ENCODE peak calls at places on chromosomes 1 and 21, in nine cellular contexts. One of them, this sample, is unnamed.

GRCh38 chr1:167491586-167492408 is 26.5 kb downstream of the CD247 start:
- DNase-seq in stomach: no peak
- DNase-seq in ovary: no peak
- DNase-seq in upper lobe of right lung: no peak
- DNase-seq in fibroblast of lung: no peak
- DNase-seq in transverse colon: no peak
- DNase-seq in brain microvascular endothelial cell: no peak
- DNase-seq in prostate gland: no peak
- DNase-seq in mammary epithelial cell: no peak
- DNase-seq in this sample: peak; percentile 19

GRCh38 chr1:162710349-162710748 is 78.1 kb downstream of the DDR2 start:
- DNase-seq in mammary epithelial cell: no peak
- DNase-seq in upper lobe of right lung: no peak
- DNase-seq in transverse colon: no peak
- DNase-seq in brain microvascular endothelial cell: no peak
- DNase-seq in ovary: no peak
- DNase-seq in stomach: no peak
- DNase-seq in fibroblast of lung: no peak
- DNase-seq in prostate gland: no peak
- DNase-seq in this sample: peak; percentile 18

GRCh38 chr1:155962599-155963211 is 15.6 kb downstream of the ARHGEF2 start:
- DNase-seq in ovary: no peak
- DNase-seq in stomach: peak; percentile 62
- DNase-seq in prostate gland: no peak
- DNase-seq in brain microvascular endothelial cell: no peak
- DNase-seq in fibroblast of lung: peak; percentile 73
- DNase-seq in mammary epithelial cell: peak; percentile 47
- DNase-seq in upper lobe of right lung: no peak
- DNase-seq in transverse colon: peak; percentile 38
- DNase-seq in this sample: peak; percentile 34

GRCh38 chr1:117284408-117285215 is 73.9 kb upstream of the VTCN1 start:
- DNase-seq in mammary epithelial cell: peak; percentile 55
- DNase-seq in transverse colon: no peak
- DNase-seq in stomach: no peak
- DNase-seq in upper lobe of right lung: no peak
- DNase-seq in brain microvascular endothelial cell: peak; percentile 33
- DNase-seq in prostate gland: peak; percentile 24
- DNase-seq in ovary: no peak
- DNase-seq in fibroblast of lung: peak; percentile 72
- DNase-seq in this sample: peak; percentile 72

GRCh38 chr1:212665241-212666115 is 34.2 kb downstream of the BATF3 start:
- DNase-seq in ovary: peak; percentile 80
- DNase-seq in stomach: peak; percentile 83
- DNase-seq in transverse colon: peak; percentile 84
- DNase-seq in prostate gland: peak; percentile 70
- DNase-seq in mammary epithelial cell: peak; percentile 56
- DNase-seq in fibroblast of lung: peak; percentile 76
- DNase-seq in brain microvascular endothelial cell: peak; percentile 76
- DNase-seq in upper lobe of right lung: peak; percentile 93
- DNase-seq in this sample: peak; percentile 55

GRCh38 chr1:15508700-15509487 is 15.1 kb downstream of the CASP9 start:
- DNase-seq in ovary: no peak
- DNase-seq in upper lobe of right lung: no peak
- DNase-seq in stomach: peak; percentile 19
- DNase-seq in prostate gland: no peak
- DNase-seq in brain microvascular endothelial cell: no peak
- DNase-seq in transverse colon: no peak
- DNase-seq in fibroblast of lung: no peak
- DNase-seq in mammary epithelial cell: no peak
- DNase-seq in this sample: no peak

GRCh38 chr1:42176902-42177519 is 12.5 kb upstream of the GUCA2A start:
- DNase-seq in mammary epithelial cell: peak; percentile 39
- DNase-seq in brain microvascular endothelial cell: peak; percentile 29
- DNase-seq in fibroblast of lung: peak; percentile 50
- DNase-seq in ovary: no peak
- DNase-seq in upper lobe of right lung: peak; percentile 54
- DNase-seq in prostate gland: peak; percentile 55
- DNase-seq in transverse colon: no peak
- DNase-seq in stomach: no peak
- DNase-seq in this sample: peak; percentile 65

GRCh38 chr21:42560517-42561179 is 47.0 kb downstream of the SLC37A1 start:
- DNase-seq in fibroblast of lung: no peak
- DNase-seq in upper lobe of right lung: peak; percentile 23
- DNase-seq in stomach: no peak
- DNase-seq in ovary: peak; percentile 8
- DNase-seq in transverse colon: peak; percentile 2
- DNase-seq in prostate gland: no peak
- DNase-seq in mammary epithelial cell: no peak
- DNase-seq in brain microvascular endothelial cell: no peak
- DNase-seq in this sample: no peak

GRCh38 chr1:61887921-61888564 is 145.8 kb downstream of the PATJ start:
- DNase-seq in fibroblast of lung: peak; percentile 7
- DNase-seq in mammary epithelial cell: no peak
- DNase-seq in ovary: no peak
- DNase-seq in transverse colon: no peak
- DNase-seq in brain microvascular endothelial cell: no peak
- DNase-seq in upper lobe of right lung: no peak
- DNase-seq in prostate gland: no peak
- DNase-seq in stomach: no peak
- DNase-seq in this sample: no peak

GRCh38 chr1:235199441-235199840 is 38.4 kb upstream of the RBM34 start:
- DNase-seq in stomach: no peak
- DNase-seq in upper lobe of right lung: no peak
- DNase-seq in mammary epithelial cell: peak; percentile 13
- DNase-seq in prostate gland: no peak
- DNase-seq in transverse colon: no peak
- DNase-seq in brain microvascular endothelial cell: peak; percentile 47
- DNase-seq in ovary: no peak
- DNase-seq in fibroblast of lung: peak; percentile 42
- DNase-seq in this sample: peak; percentile 18

GRCh38 chr1:66253330-66253921 is 280.5 kb upstream of the SGIP1 start:
- DNase-seq in transverse colon: no peak
- DNase-seq in stomach: no peak
- DNase-seq in prostate gland: peak; percentile 41
- DNase-seq in upper lobe of right lung: no peak
- DNase-seq in mammary epithelial cell: peak; percentile 76
- DNase-seq in fibroblast of lung: peak; percentile 64
- DNase-seq in brain microvascular endothelial cell: peak; percentile 63
- DNase-seq in ovary: no peak
- DNase-seq in this sample: peak; percentile 76

GRCh38 chr1:23645338-23645737 is 46.3 kb upstream of the RPL11 start:
- DNase-seq in brain microvascular endothelial cell: no peak
- DNase-seq in prostate gland: no peak
- DNase-seq in ovary: no peak
- DNase-seq in mammary epithelial cell: no peak
- DNase-seq in stomach: no peak
- DNase-seq in upper lobe of right lung: no peak
- DNase-seq in transverse colon: no peak
- DNase-seq in fibroblast of lung: no peak
- DNase-seq in this sample: no peak

GRCh38 chr1:48684381-48684780 is 92.3 kb downstream of the BEND5 start:
- DNase-seq in brain microvascular endothelial cell: no peak
- DNase-seq in fibroblast of lung: no peak
- DNase-seq in upper lobe of right lung: no peak
- DNase-seq in mammary epithelial cell: no peak
- DNase-seq in prostate gland: no peak
- DNase-seq in transverse colon: no peak
- DNase-seq in ovary: no peak
- DNase-seq in stomach: no peak
- DNase-seq in this sample: no peak

GRCh38 chr1:48687271-48688045 is 89.2 kb downstream of the BEND5 start:
- DNase-seq in brain microvascular endothelial cell: no peak
- DNase-seq in mammary epithelial cell: no peak
- DNase-seq in upper lobe of right lung: no peak
- DNase-seq in ovary: no peak
- DNase-seq in prostate gland: no peak
- DNase-seq in stomach: no peak
- DNase-seq in fibroblast of lung: no peak
- DNase-seq in transverse colon: no peak
- DNase-seq in this sample: peak; percentile 36

GRCh38 chr1:48691429-48692001 is 85.2 kb downstream of the BEND5 start:
- DNase-seq in stomach: no peak
- DNase-seq in ovary: no peak
- DNase-seq in fibroblast of lung: peak; percentile 48
- DNase-seq in brain microvascular endothelial cell: no peak
- DNase-seq in upper lobe of right lung: no peak
- DNase-seq in transverse colon: no peak
- DNase-seq in prostate gland: no peak
- DNase-seq in mammary epithelial cell: no peak
- DNase-seq in this sample: no peak

GRCh38 chr1:48686159-48686558 is 90.5 kb downstream of the BEND5 start:
- DNase-seq in fibroblast of lung: no peak
- DNase-seq in upper lobe of right lung: no peak
- DNase-seq in brain microvascular endothelial cell: no peak
- DNase-seq in prostate gland: no peak
- DNase-seq in stomach: no peak
- DNase-seq in ovary: no peak
- DNase-seq in mammary epithelial cell: no peak
- DNase-seq in transverse colon: no peak
- DNase-seq in this sample: no peak

GRCh38 chr1:48688102-48688760 is 88.5 kb downstream of the BEND5 start:
- DNase-seq in prostate gland: no peak
- DNase-seq in stomach: no peak
- DNase-seq in ovary: no peak
- DNase-seq in transverse colon: no peak
- DNase-seq in upper lobe of right lung: no peak
- DNase-seq in mammary epithelial cell: no peak
- DNase-seq in fibroblast of lung: no peak
- DNase-seq in brain microvascular endothelial cell: no peak
- DNase-seq in this sample: no peak
- TF ChIP-seq CTCF in prostate gland: no peak
- TF ChIP-seq CTCF in stomach: no peak
- TF ChIP-seq CTCF in ovary: no peak
- TF ChIP-seq CTCF in transverse colon: no peak
- TF ChIP-seq CTCF in upper lobe of right lung: no peak
- TF ChIP-seq CTCF in mammary epithelial cell: no peak
- TF ChIP-seq CTCF in fibroblast of lung: peak; percentile 40
- TF ChIP-seq CTCF in brain microvascular endothelial cell: peak; percentile 61
- TF ChIP-seq CTCF in this sample: peak; percentile 13

GRCh38 chr1:207333620-207334019 is 12.1 kb downstream of the CD55 start:
- DNase-seq in transverse colon: no peak
- DNase-seq in stomach: no peak
- DNase-seq in fibroblast of lung: no peak
- DNase-seq in mammary epithelial cell: no peak
- DNase-seq in prostate gland: no peak
- DNase-seq in ovary: no peak
- DNase-seq in upper lobe of right lung: no peak
- DNase-seq in brain microvascular endothelial cell: no peak
- DNase-seq in this sample: no peak

GRCh38 chr1:207329469-207329868 is 8.0 kb downstream of the CD55 start:
- DNase-seq in transverse colon: no peak
- DNase-seq in ovary: no peak
- DNase-seq in mammary epithelial cell: no peak
- DNase-seq in prostate gland: no peak
- DNase-seq in fibroblast of lung: no peak
- DNase-seq in upper lobe of right lung: no peak
- DNase-seq in brain microvascular endothelial cell: no peak
- DNase-seq in stomach: no peak
- DNase-seq in this sample: no peak

GRCh38 chr1:207327994-207328393 is 6.5 kb downstream of the CD55 start:
- DNase-seq in transverse colon: no peak
- DNase-seq in prostate gland: no peak
- DNase-seq in brain microvascular endothelial cell: no peak
- DNase-seq in stomach: no peak
- DNase-seq in fibroblast of lung: peak; percentile 77
- DNase-seq in ovary: no peak
- DNase-seq in upper lobe of right lung: no peak
- DNase-seq in mammary epithelial cell: peak; percentile 55
- DNase-seq in this sample: peak; percentile 68

GRCh38 chr1:207323425-207323976 is 2.0 kb downstream of the CD55 start:
- DNase-seq in fibroblast of lung: no peak
- DNase-seq in stomach: no peak
- DNase-seq in mammary epithelial cell: no peak
- DNase-seq in prostate gland: no peak
- DNase-seq in ovary: no peak
- DNase-seq in brain microvascular endothelial cell: no peak
- DNase-seq in transverse colon: no peak
- DNase-seq in upper lobe of right lung: no peak
- DNase-seq in this sample: no peak

DNA sequence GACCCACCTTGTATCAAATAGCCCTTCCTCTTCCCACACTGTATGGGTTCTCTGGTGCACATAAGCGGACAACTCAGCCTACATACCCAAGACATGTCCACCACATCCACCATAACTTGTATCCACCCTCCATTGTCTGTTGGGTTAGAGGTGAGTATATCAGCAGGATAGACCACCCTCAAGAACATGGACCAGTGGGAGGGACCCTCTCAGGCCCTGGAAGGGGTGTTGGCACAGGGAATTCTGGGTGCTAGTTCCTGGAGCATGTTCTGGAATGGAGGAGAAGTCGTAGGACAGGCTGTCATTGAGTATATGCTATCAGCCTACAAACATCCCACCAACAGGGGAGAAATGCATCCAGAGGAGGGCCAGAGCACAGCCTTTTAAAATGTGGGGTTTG is 7.4 kb downstream of the CD55 start:
- DNase-seq in brain microvascular endothelial cell: no peak
- DNase-seq in upper lobe of right lung: no peak
- DNase-seq in prostate gland: no peak
- DNase-seq in transverse colon: no peak
- DNase-seq in mammary epithelial cell: no peak
- DNase-seq in ovary: no peak
- DNase-seq in fibroblast of lung: no peak
- DNase-seq in stomach: no peak
- DNase-seq in this sample: no peak
- H3K4me3 ChIP-seq in brain microvascular endothelial cell: no peak overlapping the region
- H3K4me3 ChIP-seq in upper lobe of right lung: no peak overlapping the region
- H3K4me3 ChIP-seq in prostate gland: no peak overlapping the region
- H3K4me3 ChIP-seq in transverse colon: no peak overlapping the region
- H3K4me3 ChIP-seq in mammary epithelial cell: no peak overlapping the region
- H3K4me3 ChIP-seq in ovary: no peak overlapping the region
- H3K4me3 ChIP-seq in fibroblast of lung: no peak overlapping the region
- H3K4me3 ChIP-seq in stomach: no peak overlapping the region
- H3K4me3 ChIP-seq in this sample: no peak overlapping the region

DNA sequence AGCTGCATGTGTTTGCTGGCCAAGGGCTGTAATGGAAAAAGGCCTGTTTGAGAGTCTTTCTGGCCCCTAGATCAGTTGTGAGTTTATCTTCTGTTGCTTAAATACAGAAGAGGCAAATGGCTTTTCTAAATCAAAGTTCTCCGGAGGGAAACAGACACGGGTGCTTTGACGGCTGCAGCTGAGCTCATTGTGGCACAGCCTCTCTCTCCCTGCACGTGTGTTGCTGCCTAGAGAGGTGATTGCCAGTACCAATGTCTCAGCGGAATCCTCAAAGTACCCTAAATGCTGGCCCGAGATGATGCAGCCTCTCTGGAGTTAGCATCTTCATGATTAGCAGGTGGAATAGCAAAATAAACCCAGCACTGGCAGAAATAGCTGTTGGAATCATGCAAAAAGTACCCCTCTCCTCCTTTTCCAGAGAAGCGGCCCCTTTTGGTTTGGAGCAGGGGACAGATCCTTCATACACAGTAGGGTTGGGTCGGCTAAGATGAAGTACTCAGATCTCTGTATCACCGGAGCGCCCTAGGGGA is 192.2 kb downstream of the PRDM2 start:
- DNase-seq in fibroblast of lung: no peak
- DNase-seq in stomach: no peak
- DNase-seq in mammary epithelial cell: no peak
- DNase-seq in transverse colon: no peak
- DNase-seq in upper lobe of right lung: no peak
- DNase-seq in brain microvascular endothelial cell: no peak
- DNase-seq in ovary: no peak
- DNase-seq in prostate gland: no peak
- DNase-seq in this sample: no peak
- H3K27me3 ChIP-seq in fibroblast of lung: peaks cover 7% of the 10 kb centered on the region
- H3K27me3 ChIP-seq in stomach: peaks cover 92% of the 10 kb centered on the region
- H3K27me3 ChIP-seq in mammary epithelial cell: peaks cover 13% of the 10 kb centered on the region
- H3K27me3 ChIP-seq in transverse colon: peaks cover 47% of the 10 kb centered on the region
- H3K27me3 ChIP-seq in upper lobe of right lung: peaks cover 47% of the 10 kb centered on the region
- H3K27me3 ChIP-seq in brain microvascular endothelial cell: peaks cover 14% of the 10 kb centered on the region
- H3K27me3 ChIP-seq in ovary: no peaks in the 10 kb centered on the region
- H3K27me3 ChIP-seq in prostate gland: no peaks in the 10 kb centered on the region
- H3K27me3 ChIP-seq in this sample: peaks cover 12% of the 10 kb centered on the region

GRCh38 chr1:189859385-189859977 is 618.2 kb downstream of the BRINP3 start:
- DNase-seq in mammary epithelial cell: peak; percentile 3
- DNase-seq in prostate gland: no peak
- DNase-seq in ovary: no peak
- DNase-seq in transverse colon: peak; percentile 7
- DNase-seq in upper lobe of right lung: no peak
- DNase-seq in stomach: no peak
- DNase-seq in brain microvascular endothelial cell: no peak
- DNase-seq in fibroblast of lung: no peak
- DNase-seq in this sample: no peak
- TF ChIP-seq CTCF in mammary epithelial cell: peak; percentile 66
- TF ChIP-seq CTCF in prostate gland: no peak
- TF ChIP-seq CTCF in ovary: no peak
- TF ChIP-seq CTCF in transverse colon: peak; percentile 46
- TF ChIP-seq CTCF in upper lobe of right lung: peak; percentile 27
- TF ChIP-seq CTCF in stomach: no peak
- TF ChIP-seq CTCF in brain microvascular endothelial cell: peak; percentile 73
- TF ChIP-seq CTCF in fibroblast of lung: peak; percentile 52
- TF ChIP-seq CTCF in this sample: peak; percentile 44